ENCODE peak calls at places on chromosome 21, in nine cellular contexts. H is HuH-7; B is iPS-NIHi11; V is SK-N-DZ; U is stimulated activated CD8-positive, alpha-beta memory T cell treated with anti-CD3 and anti-CD28 coated beads, Interleukin-7, amount 100 ng/mL, for 1 hour; Y is left kidney; Z is glutamatergic neuron; X is GM04504; I is NCI-H774. W is an unnamed sample.

GRCh38 chr21:43861716-43862115 is 3.3 kb upstream of the AGPAT3 start:
- DNase-seq in Y (no peak), Z (no peak), V (no peak), B (no peak), H (no peak), X (no peak), I (no peak), U (no peak), W (no peak)

GRCh38 chr21:32087452-32087851 is 191.4 kb downstream of the MIS18A start:
- DNase-seq in Y (no peak), V (no peak), X (no peak), H (no peak), I (no peak), B (no peak), Z (no peak), U (no peak), W (no peak)

GRCh38 chr21:28272272-28272992 is 720.2 kb downstream of the LTN1 start:
- DNase-seq in U (no peak), Y (no peak), V (no peak), X (no peak), Z (no peak), I (no peak), B (no peak), H (no peak), W (no peak)

GRCh38 chr21:41133896-41134522 is 34.0 kb upstream of the BACE2 start:
- DNase-seq in Z (no peak), U (no peak), X (peak), H (peak), I (no peak), V (peak), B (peak), Y (peak), W (peak)

GRCh38 chr21:42321845-42322244 is 6.6 kb upstream of the TFF3 start:
- DNase-seq in Z (no peak), B (no peak), U (no peak), V (no peak), X (no peak), Y (no peak), H (no peak), I (no peak), W (no peak)

GRCh38 chr21:19807231-19807630 is 1191.0 kb upstream of the NCAM2 start:
- DNase-seq in U (no peak), B (no peak), X (no peak), Y (no peak), Z (no peak), I (no peak), V (no peak), H (no peak), W (no peak)

GRCh38 chr21:45768011-45768740 is 124.7 kb downstream of the PCBP3 start:
- DNase-seq in H (no peak), Z (no peak), X (no peak), V (no peak), B (no peak), U (no peak), I (no peak), Y (no peak), W (no peak)

GRCh38 chr21:33444499-33444898 is 35.3 kb downstream of the TMEM50B start:
- DNase-seq in H (no peak), B (no peak), X (no peak), V (no peak), Z (no peak), U (no peak), Y (no peak), I (no peak), W (no peak)

GRCh38 chr21:37531402-37532042 is 164.9 kb downstream of the DYRK1A start:
- DNase-seq in I (no peak), X (no peak), Y (no peak), B (no peak), V (no peak), U (no peak), H (no peak), Z (no peak), W (no peak)

GRCh38 chr21:32163386-32163785 is 115.5 kb downstream of the MIS18A start:
- DNase-seq in H (no peak), Y (no peak), X (no peak), I (no peak), Z (no peak), U (no peak), B (peak), V (no peak), W (no peak)

GRCh38 chr21:32253215-32253641 is 25.6 kb downstream of the MIS18A start:
- DNase-seq in I (no peak), V (peak), X (peak), U (no peak), H (no peak), Z (no peak), Y (no peak), B (no peak), W (no peak)

GRCh38 chr21:21397464-21397863 is 399.3 kb downstream of the NCAM2 start:
- DNase-seq in H (no peak), Y (no peak), V (no peak), B (no peak), Z (no peak), U (no peak), X (no peak), I (no peak), W (no peak)

GRCh38 chr21:17726047-17726446 is 93.1 kb downstream of the C21orf91 start:
- DNase-seq in I (no peak), Z (no peak), X (no peak), Y (peak), H (peak), V (peak), B (peak), U (no peak), W (no peak)

GRCh38 chr21:38597436-38597835 is 99.2 kb upstream of the ERG start:
- DNase-seq in Y (no peak), I (no peak), Z (no peak), U (no peak), B (no peak), X (no peak), V (no peak), H (no peak), W (no peak)

GRCh38 chr21:31186916-31187315 is 148.6 kb upstream of the KRTAP19-8 start:
- DNase-seq in H (no peak), Z (no peak), V (no peak), X (no peak), B (no peak), I (no peak), U (no peak), Y (no peak), W (no peak)

GRCh38 chr21:31502537-31503143 is 156.9 kb upstream of the SOD1 start:
- DNase-seq in V (no peak), U (no peak), X (no peak), I (no peak), Y (no peak), Z (no peak), B (no peak), H (no peak), W (no peak)

GRCh38 chr21:42010507-42011493 is 640 bp upstream of the ZBTB21 start:
- DNase-seq in H (peak), X (peak), B (peak), Z (peak), Y (peak), U (no peak), V (peak), I (peak), W (peak)

W was measured in nephron progenitor cell.